ENCODE peak calls at places on chromosome 4, in four cellular contexts. One of them, this sample, is unnamed.

GRCh38 chr4:90760059-90760458 is 632.9 kb downstream of the CCSER1 start:
- DNase-seq in stomach: no peak
- DNase-seq in MCF 10A: no peak
- DNase-seq in endothelial cell of umbilical vein: no peak
- DNase-seq in this sample: no peak

GRCh38 chr4:113683143-113683542 is 78.4 kb downstream of the CAMK2D start:
- DNase-seq in MCF 10A: no peak
- DNase-seq in stomach: no peak
- DNase-seq in endothelial cell of umbilical vein: no peak
- DNase-seq in this sample: no peak

GRCh38 chr4:180664766-180665368 is 1578.3 kb upstream of the TENM3 start:
- DNase-seq in MCF 10A: peak; percentile 91
- DNase-seq in endothelial cell of umbilical vein: peak; percentile 52
- DNase-seq in stomach: peak; percentile 66
- DNase-seq in this sample: peak; percentile 72

GRCh38 chr4:15336410-15337184 is 91.2 kb upstream of the C1QTNF7 start:
- DNase-seq in stomach: no peak
- DNase-seq in endothelial cell of umbilical vein: no peak
- DNase-seq in MCF 10A: peak; percentile 26
- DNase-seq in this sample: peak; percentile 0

GRCh38 chr4:123520376-123520775 is 123.8 kb downstream of the SPRY1 start:
- DNase-seq in endothelial cell of umbilical vein: no peak
- DNase-seq in stomach: no peak
- DNase-seq in MCF 10A: no peak
- DNase-seq in this sample: no peak

GRCh38 chr4:43331226-43332078 is 438.9 kb downstream of the GRXCR1 start:
- DNase-seq in MCF 10A: peak; percentile 83
- DNase-seq in endothelial cell of umbilical vein: no peak
- DNase-seq in stomach: no peak
- DNase-seq in this sample: no peak

GRCh38 chr4:15805583-15806517 is 27.7 kb downstream of the CD38 start:
- DNase-seq in MCF 10A: peak; percentile 80
- DNase-seq in endothelial cell of umbilical vein: peak; percentile 58
- DNase-seq in stomach: peak; percentile 31
- DNase-seq in this sample: peak; percentile 32

GRCh38 chr4:172881645-172882044 is 287.0 kb upstream of the GALNT7 start:
- DNase-seq in MCF 10A: no peak
- DNase-seq in stomach: no peak
- DNase-seq in endothelial cell of umbilical vein: no peak
- DNase-seq in this sample: no peak

GRCh38 chr4:73855406-73855805 is 2.3 kb downstream of the PF4V1 start:
- DNase-seq in stomach: no peak
- DNase-seq in MCF 10A: no peak
- DNase-seq in endothelial cell of umbilical vein: peak; percentile 43
- DNase-seq in this sample: no peak

GRCh38 chr4:7328913-7329638 is 105.7 kb downstream of the PSAPL1 start:
- DNase-seq in stomach: no peak
- DNase-seq in endothelial cell of umbilical vein: peak; percentile 6
- DNase-seq in MCF 10A: peak; percentile 65
- DNase-seq in this sample: peak; percentile 46
- TF ChIP-seq CTCF in stomach: no peak
- TF ChIP-seq CTCF in endothelial cell of umbilical vein: no peak
- TF ChIP-seq CTCF in MCF 10A: no peak
- TF ChIP-seq CTCF in this sample: no peak

GRCh38 chr4:109026588-109026987 is 263.7 kb upstream of the ETNPPL start:
- DNase-seq in endothelial cell of umbilical vein: peak; percentile 56
- DNase-seq in MCF 10A: no peak
- DNase-seq in stomach: no peak
- DNase-seq in this sample: no peak
- TF ChIP-seq CTCF in endothelial cell of umbilical vein: no peak
- TF ChIP-seq CTCF in MCF 10A: no peak
- TF ChIP-seq CTCF in stomach: no peak
- TF ChIP-seq CTCF in this sample: no peak

DNA sequence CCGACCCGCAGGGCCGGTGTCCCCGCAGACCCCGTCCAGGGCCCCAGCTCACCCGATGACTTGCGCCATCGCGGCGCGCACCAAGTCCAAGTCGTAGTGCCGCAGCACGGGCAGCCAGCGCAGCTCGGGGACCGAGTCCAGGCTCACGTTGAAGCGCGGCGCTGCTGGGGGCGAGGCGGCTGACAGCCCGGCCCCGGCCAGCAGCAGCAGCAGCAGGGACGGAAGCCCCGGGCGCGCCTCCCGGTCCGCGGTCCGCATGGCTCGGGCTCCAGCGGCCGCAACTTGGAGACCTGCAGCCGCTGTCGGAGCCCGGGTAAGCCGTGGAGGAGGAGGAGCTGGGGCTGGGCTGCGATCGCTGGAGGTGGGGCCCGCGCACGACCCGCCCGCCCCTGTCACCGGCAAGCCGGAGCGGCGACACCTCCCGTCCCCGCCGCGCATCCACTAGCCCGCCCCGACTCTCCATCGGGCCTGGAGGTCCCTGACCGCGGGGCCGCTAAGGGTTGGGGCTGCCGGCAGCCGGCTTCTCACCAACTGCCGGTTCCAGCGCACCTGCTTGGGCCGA is at the start of gene NAAA:
- DNase-seq in MCF 10A: peak; percentile 65
- DNase-seq in endothelial cell of umbilical vein: peak; percentile 81
- DNase-seq in stomach: peak; percentile 89
- DNase-seq in this sample: peak; percentile 71
- TF ChIP-seq CTCF in MCF 10A: peak; percentile 24
- TF ChIP-seq CTCF in endothelial cell of umbilical vein: peak; percentile 36
- TF ChIP-seq CTCF in stomach: peak; percentile 17
- TF ChIP-seq CTCF in this sample: no peak

GRCh38 chr4:39061450-39061849 is 582 bp upstream of the KLHL5 start:
- DNase-seq in stomach: no peak
- DNase-seq in MCF 10A: no peak
- DNase-seq in endothelial cell of umbilical vein: no peak
- DNase-seq in this sample: no peak
- TF ChIP-seq CTCF in stomach: no peak
- TF ChIP-seq CTCF in MCF 10A: no peak
- TF ChIP-seq CTCF in endothelial cell of umbilical vein: no peak
- TF ChIP-seq CTCF in this sample: no peak

DNA sequence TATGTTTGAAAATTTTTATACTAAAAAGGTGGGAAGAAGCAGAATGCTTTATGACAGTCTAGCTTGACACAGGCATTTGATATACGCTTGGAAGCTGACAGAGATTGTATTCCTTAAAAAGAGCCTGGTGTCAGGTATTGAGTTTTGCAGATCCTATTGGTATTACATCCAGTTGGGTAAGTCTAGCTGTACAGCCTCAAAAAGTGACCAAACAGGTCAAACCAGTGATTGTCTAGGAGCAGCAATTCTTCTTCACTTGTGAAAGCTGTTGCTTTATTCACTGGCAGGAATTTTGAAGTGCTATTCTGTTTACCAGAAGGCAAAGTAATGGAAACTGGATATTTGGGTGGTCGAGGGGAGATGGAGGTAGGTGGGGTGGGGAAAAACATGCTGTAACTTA is 77.5 kb downstream of the UCHL1 start:
- DNase-seq in MCF 10A: no peak
- DNase-seq in stomach: no peak
- DNase-seq in endothelial cell of umbilical vein: no peak
- DNase-seq in this sample: peak; percentile 56
- TF ChIP-seq CTCF in MCF 10A: no peak
- TF ChIP-seq CTCF in stomach: no peak
- TF ChIP-seq CTCF in endothelial cell of umbilical vein: no peak
- TF ChIP-seq CTCF in this sample: no peak

GRCh38 chr4:186669735-186670134 is 53.9 kb downstream of the FAT1 start:
- DNase-seq in endothelial cell of umbilical vein: no peak
- DNase-seq in stomach: no peak
- DNase-seq in MCF 10A: no peak
- DNase-seq in this sample: no peak
- TF ChIP-seq CTCF in endothelial cell of umbilical vein: no peak
- TF ChIP-seq CTCF in stomach: no peak
- TF ChIP-seq CTCF in MCF 10A: no peak
- TF ChIP-seq CTCF in this sample: no peak

GRCh38 chr4:69896530-69897116 is 34.2 kb upstream of the CSN1S1 start:
- DNase-seq in stomach: no peak
- DNase-seq in endothelial cell of umbilical vein: no peak
- DNase-seq in MCF 10A: peak; percentile 27
- DNase-seq in this sample: no peak
- TF ChIP-seq CTCF in stomach: peak; percentile 52
- TF ChIP-seq CTCF in endothelial cell of umbilical vein: peak; percentile 21
- TF ChIP-seq CTCF in MCF 10A: peak; percentile 58
- TF ChIP-seq CTCF in this sample: no peak

GRCh38 chr4:66252291-66252690 is 582.0 kb upstream of the EPHA5 start:
- DNase-seq in endothelial cell of umbilical vein: no peak
- DNase-seq in stomach: no peak
- DNase-seq in MCF 10A: peak; percentile 6
- DNase-seq in this sample: no peak
- TF ChIP-seq CTCF in endothelial cell of umbilical vein: no peak
- TF ChIP-seq CTCF in stomach: no peak
- TF ChIP-seq CTCF in MCF 10A: no peak
- TF ChIP-seq CTCF in this sample: no peak

GRCh38 chr4:84481879-84482245 is 17.2 kb downstream of the NKX6-1 start:
- DNase-seq in stomach: no peak
- DNase-seq in MCF 10A: no peak
- DNase-seq in endothelial cell of umbilical vein: no peak
- DNase-seq in this sample: no peak

GRCh38 chr4:84480082-84480481 is 19.0 kb downstream of the NKX6-1 start:
- DNase-seq in endothelial cell of umbilical vein: no peak
- DNase-seq in stomach: no peak
- DNase-seq in MCF 10A: no peak
- DNase-seq in this sample: no peak

GRCh38 chr4:84477738-84478137 is 21.4 kb downstream of the NKX6-1 start:
- DNase-seq in endothelial cell of umbilical vein: no peak
- DNase-seq in stomach: no peak
- DNase-seq in MCF 10A: no peak
- DNase-seq in this sample: no peak

GRCh38 chr4:84481077-84481878 is 17.8 kb downstream of the NKX6-1 start:
- DNase-seq in endothelial cell of umbilical vein: no peak
- DNase-seq in MCF 10A: no peak
- DNase-seq in stomach: no peak
- DNase-seq in this sample: no peak

DNA sequence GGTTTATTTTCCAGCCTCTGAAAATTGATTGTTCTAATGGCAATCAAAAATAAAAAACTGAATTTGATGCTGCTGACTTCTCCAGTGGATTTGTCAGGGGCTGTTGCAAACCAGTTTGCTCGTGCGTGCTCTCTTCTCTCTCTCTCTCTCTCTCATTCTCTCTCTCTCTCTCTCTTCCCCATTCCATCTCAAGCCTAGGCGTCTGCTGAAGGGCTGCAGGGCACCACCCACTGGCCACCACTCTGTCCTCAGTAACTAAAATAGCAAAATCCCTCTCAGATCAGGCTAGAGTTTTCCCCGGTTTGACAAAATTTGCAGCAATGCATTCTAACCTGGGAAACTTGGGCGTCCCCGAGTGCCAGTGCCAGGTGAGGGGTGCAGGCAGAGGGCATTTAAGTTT is 19.4 kb downstream of the NKX6-1 start:
- DNase-seq in stomach: no peak
- DNase-seq in endothelial cell of umbilical vein: no peak
- DNase-seq in MCF 10A: no peak
- DNase-seq in this sample: no peak
- TF ChIP-seq CTCF in stomach: no peak
- TF ChIP-seq CTCF in endothelial cell of umbilical vein: no peak
- TF ChIP-seq CTCF in MCF 10A: no peak
- TF ChIP-seq CTCF in this sample: no peak

DNA sequence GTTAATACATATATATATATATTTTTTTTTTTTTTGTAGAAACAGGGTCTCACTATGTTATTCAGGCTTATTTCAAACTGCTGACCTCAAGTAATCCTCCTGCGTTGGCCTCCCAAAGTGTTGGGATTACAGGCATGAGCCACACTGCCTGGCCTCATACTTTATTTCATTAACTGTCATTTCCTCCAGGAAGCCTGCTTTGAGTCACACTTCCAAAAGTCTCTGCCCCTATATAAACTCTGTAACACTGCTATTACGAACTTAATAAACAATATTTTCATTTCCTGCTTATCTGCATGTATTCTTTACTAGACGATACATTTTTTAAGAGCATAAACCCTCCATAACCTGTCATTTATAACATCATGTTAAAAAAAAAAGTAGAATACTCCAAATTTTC is 167.2 kb downstream of the WDFY3 start:
- DNase-seq in stomach: no peak
- DNase-seq in MCF 10A: no peak
- DNase-seq in endothelial cell of umbilical vein: peak; percentile 91
- DNase-seq in this sample: no peak
- TF ChIP-seq CTCF in stomach: no peak
- TF ChIP-seq CTCF in MCF 10A: no peak
- TF ChIP-seq CTCF in endothelial cell of umbilical vein: no peak
- TF ChIP-seq CTCF in this sample: no peak

This sample was measured in Calu3.